ENCODE peak calls at places on chromosome X, in seven cellular contexts. W is NCI-H2107, T is lower lobe of right lung, U is fibroblast of mammary gland, K is AG09309, Y is C1 segment of cervical spinal cord, O is sigmoid colon. L is an unnamed sample.

GRCh38 chrX:11899091-11899490 is 141.1 kb downstream of the MSL3 start:
- DNase-seq in U (peak), Y (no peak), T (no peak), W (no peak), O (no peak), K (no peak), L (no peak)

GRCh38 chrX:151151668-151152267 is 24.6 kb upstream of the GPR50 start:
- DNase-seq in Y (no peak), W (peak), U (peak), K (peak), O (no peak), T (no peak), L (peak)

GRCh38 chrX:43969504-43970501 is 3.4 kb downstream of the NDP start:
- DNase-seq in K (no peak), U (peak), T (no peak), O (no peak), W (no peak), Y (peak), L (no peak)

GRCh38 chrX:68995780-68996551 is 167.1 kb downstream of the EFNB1 start:
- DNase-seq in Y (no peak), K (no peak), O (no peak), T (no peak), W (no peak), U (peak), L (no peak)

GRCh38 chrX:66677430-66677829 is 38.6 kb upstream of the EDA2R start:
- DNase-seq in T (no peak), O (no peak), U (peak), K (no peak), W (no peak), Y (no peak), L (no peak)

GRCh38 chrX:38156838-38157237 is 63.8 kb downstream of the SRPX start:
- DNase-seq in T (no peak), O (no peak), Y (no peak), W (no peak), K (no peak), U (no peak), L (no peak)

GRCh38 chrX:110853610-110854009 is 58.0 kb upstream of the CHRDL1 start:
- DNase-seq in W (peak), Y (no peak), U (peak), K (no peak), O (no peak), T (no peak), L (peak)

GRCh38 chrX:103197721-103198306 is 17.1 kb upstream of the BEX4 start:
- DNase-seq in O (no peak), T (no peak), W (no peak), U (peak), Y (no peak), K (no peak), L (peak)

GRCh38 chrX:44183329-44183728 is 160.1 kb downstream of the EFHC2 start:
- DNase-seq in W (peak), U (no peak), O (no peak), Y (no peak), K (no peak), T (no peak), L (peak)

GRCh38 chrX:119816300-119816699 is 24.9 kb upstream of the RPL39 start:
- DNase-seq in K (no peak), T (no peak), W (no peak), U (peak), Y (no peak), O (no peak), L (no peak)

GRCh38 chrX:124217289-124218251 is 114.9 kb upstream of the TEX13D start:
- DNase-seq in O (no peak), Y (no peak), K (no peak), T (no peak), U (no peak), W (peak), L (peak)

GRCh38 chrX:19017271-19017670 is 33.4 kb upstream of the PHKA2 start:
- DNase-seq in T (no peak), W (no peak), O (no peak), Y (no peak), K (no peak), U (peak), L (peak)

GRCh38 chrX:53718073-53718472 is 31.6 kb upstream of the HUWE1 start:
- DNase-seq in T (no peak), U (no peak), Y (no peak), W (no peak), O (no peak), K (no peak), L (no peak)

GRCh38 chrX:24838624-24839023 is 144.9 kb downstream of the POLA1 start:
- DNase-seq in T (no peak), Y (no peak), O (no peak), K (peak), U (peak), W (peak), L (peak)

GRCh38 chrX:118761950-118762725 is 34.7 kb downstream of the IL13RA1 start:
- DNase-seq in U (peak), T (no peak), O (no peak), Y (no peak), K (no peak), W (peak), L (peak)

GRCh38 chrX:123971963-123972362 is 10.5 kb downstream of the STAG2 start:
- DNase-seq in O (no peak), Y (no peak), U (peak), K (no peak), T (no peak), W (no peak), L (no peak)

L was measured in SK-MEL-5.